ENCODE peak calls at places on chromosomes 11 and 22, in nine cellular contexts. One of them, this sample, is unnamed.

GRCh38 chr11:134171951-134172350 is 51.8 kb downstream of the NCAPD3 start:
- DNase-seq in tibial nerve: no peak
- DNase-seq in cardiac muscle cell: no peak
- DNase-seq in mucosa of descending colon: no peak
- DNase-seq in thyroid gland: no peak
- DNase-seq in left ventricle myocardium inferior: no peak
- DNase-seq in testis: no peak
- DNase-seq in uterus: no peak
- DNase-seq in Peyer's patch: no peak
- DNase-seq in this sample: no peak

GRCh38 chr11:125680747-125681146 is at the start of gene ACRV1:
- DNase-seq in tibial nerve: no peak
- DNase-seq in cardiac muscle cell: no peak
- DNase-seq in mucosa of descending colon: no peak
- DNase-seq in thyroid gland: no peak
- DNase-seq in left ventricle myocardium inferior: no peak
- DNase-seq in testis: no peak
- DNase-seq in uterus: no peak
- DNase-seq in Peyer's patch: no peak
- DNase-seq in this sample: no peak

GRCh38 chr11:17765381-17766359 is 31.1 kb downstream of the KCNC1 start:
- DNase-seq in tibial nerve: no peak
- DNase-seq in cardiac muscle cell: no peak
- DNase-seq in mucosa of descending colon: peak; percentile 14
- DNase-seq in thyroid gland: no peak
- DNase-seq in left ventricle myocardium inferior: no peak
- DNase-seq in testis: no peak
- DNase-seq in uterus: no peak
- DNase-seq in Peyer's patch: peak; percentile 39
- DNase-seq in this sample: no peak

GRCh38 chr11:67290801-67291200 is 1.7 kb downstream of the ANKRD13D start:
- DNase-seq in tibial nerve: no peak
- DNase-seq in cardiac muscle cell: no peak
- DNase-seq in mucosa of descending colon: peak; percentile 41
- DNase-seq in thyroid gland: no peak
- DNase-seq in left ventricle myocardium inferior: peak; percentile 36
- DNase-seq in testis: no peak
- DNase-seq in uterus: no peak
- DNase-seq in Peyer's patch: no peak
- DNase-seq in this sample: no peak

GRCh38 chr11:32137263-32137662 is 46.4 kb downstream of the RCN1 start:
- DNase-seq in tibial nerve: no peak
- DNase-seq in cardiac muscle cell: no peak
- DNase-seq in mucosa of descending colon: no peak
- DNase-seq in thyroid gland: no peak
- DNase-seq in left ventricle myocardium inferior: no peak
- DNase-seq in testis: no peak
- DNase-seq in uterus: no peak
- DNase-seq in Peyer's patch: no peak
- DNase-seq in this sample: no peak

GRCh38 chr11:121485221-121485620 is 32.5 kb upstream of the SORL1-AS1 start:
- DNase-seq in tibial nerve: no peak
- DNase-seq in cardiac muscle cell: no peak
- DNase-seq in mucosa of descending colon: no peak
- DNase-seq in thyroid gland: no peak
- DNase-seq in left ventricle myocardium inferior: no peak
- DNase-seq in testis: no peak
- DNase-seq in uterus: no peak
- DNase-seq in Peyer's patch: no peak
- DNase-seq in this sample: no peak

GRCh38 chr11:126461996-126462395 is 106.5 kb downstream of the ST3GAL4 start:
- DNase-seq in tibial nerve: no peak
- DNase-seq in cardiac muscle cell: no peak
- DNase-seq in mucosa of descending colon: no peak
- DNase-seq in thyroid gland: no peak
- DNase-seq in left ventricle myocardium inferior: no peak
- DNase-seq in testis: no peak
- DNase-seq in uterus: no peak
- DNase-seq in Peyer's patch: no peak
- DNase-seq in this sample: no peak

GRCh38 chr11:6321961-6322362 is 1.7 kb upstream of the CAVIN3 start:
- DNase-seq in tibial nerve: no peak
- DNase-seq in cardiac muscle cell: peak; percentile 5
- DNase-seq in mucosa of descending colon: no peak
- DNase-seq in thyroid gland: no peak
- DNase-seq in left ventricle myocardium inferior: no peak
- DNase-seq in testis: no peak
- DNase-seq in uterus: no peak
- DNase-seq in Peyer's patch: no peak
- DNase-seq in this sample: no peak

GRCh38 chr11:46352063-46352841 is 5.0 kb downstream of the DGKZ start:
- DNase-seq in tibial nerve: no peak
- DNase-seq in cardiac muscle cell: peak; percentile 70
- DNase-seq in mucosa of descending colon: peak; percentile 51
- DNase-seq in thyroid gland: no peak
- DNase-seq in left ventricle myocardium inferior: no peak
- DNase-seq in testis: peak; percentile 82
- DNase-seq in uterus: no peak
- DNase-seq in Peyer's patch: no peak
- DNase-seq in this sample: no peak

GRCh38 chr11:70826541-70826943 is 425.8 kb downstream of the SHANK2 start:
- DNase-seq in tibial nerve: no peak
- DNase-seq in cardiac muscle cell: peak; percentile 58
- DNase-seq in mucosa of descending colon: no peak
- DNase-seq in thyroid gland: peak; percentile 82
- DNase-seq in left ventricle myocardium inferior: no peak
- DNase-seq in testis: peak; percentile 54
- DNase-seq in uterus: no peak
- DNase-seq in Peyer's patch: no peak
- DNase-seq in this sample: no peak

GRCh38 chr11:123653997-123654565 is 343 bp downstream of the SCN3B start:
- DNase-seq in tibial nerve: no peak
- DNase-seq in cardiac muscle cell: peak; percentile 85
- DNase-seq in mucosa of descending colon: peak; percentile 58
- DNase-seq in thyroid gland: peak; percentile 58
- DNase-seq in left ventricle myocardium inferior: peak; percentile 58
- DNase-seq in testis: peak; percentile 60
- DNase-seq in uterus: no peak
- DNase-seq in Peyer's patch: peak; percentile 63
- DNase-seq in this sample: peak; percentile 33

GRCh38 chr11:2127357-2127971 is 11.7 kb downstream of the IGF2 start:
- DNase-seq in tibial nerve: no peak
- DNase-seq in cardiac muscle cell: no peak
- DNase-seq in mucosa of descending colon: peak; percentile 10
- DNase-seq in thyroid gland: no peak
- DNase-seq in left ventricle myocardium inferior: no peak
- DNase-seq in testis: no peak
- DNase-seq in uterus: no peak
- DNase-seq in Peyer's patch: no peak
- DNase-seq in this sample: no peak

GRCh38 chr11:2129323-2129698 is 9.9 kb downstream of the IGF2 start:
- DNase-seq in tibial nerve: no peak
- DNase-seq in cardiac muscle cell: no peak
- DNase-seq in mucosa of descending colon: peak; percentile 9
- DNase-seq in thyroid gland: no peak
- DNase-seq in left ventricle myocardium inferior: no peak
- DNase-seq in testis: no peak
- DNase-seq in uterus: no peak
- DNase-seq in Peyer's patch: no peak
- DNase-seq in this sample: no peak

GRCh38 chr11:2129699-2130366 is 9.4 kb downstream of the IGF2 start:
- DNase-seq in tibial nerve: no peak
- DNase-seq in cardiac muscle cell: no peak
- DNase-seq in mucosa of descending colon: peak; percentile 10
- DNase-seq in thyroid gland: no peak
- DNase-seq in left ventricle myocardium inferior: no peak
- DNase-seq in testis: no peak
- DNase-seq in uterus: no peak
- DNase-seq in Peyer's patch: no peak
- DNase-seq in this sample: no peak

GRCh38 chr11:2128102-2128511 is 11.1 kb downstream of the IGF2 start:
- DNase-seq in tibial nerve: no peak
- DNase-seq in cardiac muscle cell: no peak
- DNase-seq in mucosa of descending colon: peak; percentile 6
- DNase-seq in thyroid gland: no peak
- DNase-seq in left ventricle myocardium inferior: no peak
- DNase-seq in testis: no peak
- DNase-seq in uterus: no peak
- DNase-seq in Peyer's patch: no peak
- DNase-seq in this sample: no peak

GRCh38 chr11:2128512-2129322 is 10.5 kb downstream of the IGF2 start:
- DNase-seq in tibial nerve: no peak
- DNase-seq in cardiac muscle cell: no peak
- DNase-seq in mucosa of descending colon: peak; percentile 2
- DNase-seq in thyroid gland: no peak
- DNase-seq in left ventricle myocardium inferior: no peak
- DNase-seq in testis: no peak
- DNase-seq in uterus: no peak
- DNase-seq in Peyer's patch: no peak
- DNase-seq in this sample: no peak
- TF ChIP-seq CTCF in tibial nerve: no peak
- TF ChIP-seq CTCF in cardiac muscle cell: no peak
- TF ChIP-seq CTCF in mucosa of descending colon: no peak
- TF ChIP-seq CTCF in thyroid gland: no peak
- TF ChIP-seq CTCF in left ventricle myocardium inferior: no peak
- TF ChIP-seq CTCF in testis: no peak
- TF ChIP-seq CTCF in uterus: no peak
- TF ChIP-seq CTCF in Peyer's patch: no peak
- TF ChIP-seq CTCF in this sample: no peak

GRCh38 chr11:48341466-48341865 is 16.7 kb downstream of the OR4C3 start:
- DNase-seq in tibial nerve: no peak
- DNase-seq in cardiac muscle cell: no peak
- DNase-seq in mucosa of descending colon: no peak
- DNase-seq in thyroid gland: no peak
- DNase-seq in left ventricle myocardium inferior: no peak
- DNase-seq in testis: no peak
- DNase-seq in uterus: no peak
- DNase-seq in Peyer's patch: no peak
- DNase-seq in this sample: no peak
- H3K9me3 ChIP-seq in tibial nerve: no peaks in the 10 kb centered on the region
- H3K9me3 ChIP-seq in cardiac muscle cell: no peaks in the 10 kb centered on the region
- H3K9me3 ChIP-seq in mucosa of descending colon: peaks cover 15% of the 10 kb centered on the region
- H3K9me3 ChIP-seq in thyroid gland: no peaks in the 10 kb centered on the region
- H3K9me3 ChIP-seq in left ventricle myocardium inferior: peaks cover 5% of the 10 kb centered on the region
- H3K9me3 ChIP-seq in testis: no peaks in the 10 kb centered on the region
- H3K9me3 ChIP-seq in uterus: no peaks in the 10 kb centered on the region
- H3K9me3 ChIP-seq in Peyer's patch: no peaks in the 10 kb centered on the region
- H3K9me3 ChIP-seq in this sample: peaks cover 2% of the 10 kb centered on the region

GRCh38 chr22:31104869-31105268 is 2.5 kb downstream of the SELENOM start:
- DNase-seq in tibial nerve: no peak
- DNase-seq in cardiac muscle cell: no peak
- DNase-seq in mucosa of descending colon: no peak
- DNase-seq in thyroid gland: no peak
- DNase-seq in left ventricle myocardium inferior: no peak
- DNase-seq in testis: peak; percentile 67
- DNase-seq in uterus: peak; percentile 72
- DNase-seq in Peyer's patch: peak; percentile 43
- DNase-seq in this sample: no peak

GRCh38 chr22:31105282-31105929 is 2.0 kb downstream of the SELENOM start:
- DNase-seq in tibial nerve: no peak
- DNase-seq in cardiac muscle cell: no peak
- DNase-seq in mucosa of descending colon: no peak
- DNase-seq in thyroid gland: no peak
- DNase-seq in left ventricle myocardium inferior: no peak
- DNase-seq in testis: no peak
- DNase-seq in uterus: peak; percentile 48
- DNase-seq in Peyer's patch: no peak
- DNase-seq in this sample: no peak

GRCh38 chr22:31106651-31107205 is 640 bp downstream of the SELENOM start:
- DNase-seq in tibial nerve: peak; percentile 44
- DNase-seq in cardiac muscle cell: no peak
- DNase-seq in mucosa of descending colon: no peak
- DNase-seq in thyroid gland: no peak
- DNase-seq in left ventricle myocardium inferior: no peak
- DNase-seq in testis: no peak
- DNase-seq in uterus: peak; percentile 65
- DNase-seq in Peyer's patch: peak; percentile 49
- DNase-seq in this sample: no peak

GRCh38 chr22:31106001-31106571 is 1.3 kb downstream of the SELENOM start:
- DNase-seq in tibial nerve: no peak
- DNase-seq in cardiac muscle cell: no peak
- DNase-seq in mucosa of descending colon: no peak
- DNase-seq in thyroid gland: no peak
- DNase-seq in left ventricle myocardium inferior: no peak
- DNase-seq in testis: no peak
- DNase-seq in uterus: peak; percentile 61
- DNase-seq in Peyer's patch: peak; percentile 55
- DNase-seq in this sample: no peak

GRCh38 chr22:31107206-31108118 is at the start of gene SELENOM:
- DNase-seq in tibial nerve: peak; percentile 91
- DNase-seq in cardiac muscle cell: peak; percentile 98
- DNase-seq in mucosa of descending colon: peak; percentile 97
- DNase-seq in thyroid gland: peak; percentile 99
- DNase-seq in left ventricle myocardium inferior: peak; percentile 97
- DNase-seq in testis: peak; percentile 96
- DNase-seq in uterus: peak; percentile 98
- DNase-seq in Peyer's patch: peak; percentile 97
- DNase-seq in this sample: peak; percentile 96
- H3K4me3 ChIP-seq in tibial nerve: peak within 1 kb of the TSS; percentile 79
- H3K4me3 ChIP-seq in cardiac muscle cell: peak within 1 kb of the TSS; percentile 44
- H3K4me3 ChIP-seq in mucosa of descending colon: peak within 1 kb of the TSS; percentile 37
- H3K4me3 ChIP-seq in thyroid gland: peak within 1 kb of the TSS; percentile 59
- H3K4me3 ChIP-seq in left ventricle myocardium inferior: peak within 1 kb of the TSS; percentile 85
- H3K4me3 ChIP-seq in testis: peak within 1 kb of the TSS; percentile 71
- H3K4me3 ChIP-seq in uterus: peak within 1 kb of the TSS; percentile 90
- H3K4me3 ChIP-seq in Peyer's patch: peak within 1 kb of the TSS; percentile 72
- H3K4me3 ChIP-seq in this sample: peak within 1 kb of the TSS; percentile 69

DNA sequence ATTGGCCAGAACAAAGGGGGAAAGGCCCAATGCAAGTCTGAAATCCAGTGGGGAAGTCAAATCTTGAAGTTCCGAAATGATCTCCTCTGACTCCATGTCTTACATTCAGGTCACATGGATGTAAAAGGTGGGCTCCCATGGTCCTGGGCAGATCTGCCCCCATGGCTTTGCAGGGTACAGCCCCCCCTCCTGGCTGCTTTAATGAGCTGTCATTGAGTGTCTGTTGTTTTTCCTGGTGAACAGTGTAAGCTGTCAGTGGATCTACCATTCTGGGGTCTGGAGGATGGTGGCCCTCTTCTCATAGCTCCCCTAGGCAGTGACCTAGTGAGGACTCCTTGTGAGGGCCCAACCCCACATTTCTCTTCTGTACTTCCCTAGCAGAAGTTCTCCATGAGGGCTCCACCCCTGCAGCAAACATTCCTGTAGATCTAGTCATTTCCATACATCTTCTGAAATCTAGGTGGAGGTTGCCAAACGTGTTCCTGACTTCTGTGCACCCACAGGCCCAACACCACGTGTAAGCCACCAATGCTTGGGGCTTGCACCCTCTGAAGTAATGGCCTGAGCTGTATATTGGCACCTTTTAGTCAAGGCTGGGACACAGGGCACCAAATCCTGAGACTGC is 9.3 kb downstream of the CARD18 start:
- DNase-seq in tibial nerve: no peak
- DNase-seq in cardiac muscle cell: no peak
- DNase-seq in mucosa of descending colon: no peak
- DNase-seq in thyroid gland: no peak
- DNase-seq in left ventricle myocardium inferior: no peak
- DNase-seq in testis: no peak
- DNase-seq in uterus: no peak
- DNase-seq in Peyer's patch: no peak
- DNase-seq in this sample: no peak
- TF ChIP-seq CTCF in tibial nerve: no peak
- TF ChIP-seq CTCF in cardiac muscle cell: no peak
- TF ChIP-seq CTCF in mucosa of descending colon: no peak
- TF ChIP-seq CTCF in thyroid gland: no peak
- TF ChIP-seq CTCF in left ventricle myocardium inferior: no peak
- TF ChIP-seq CTCF in testis: no peak
- TF ChIP-seq CTCF in uterus: no peak
- TF ChIP-seq CTCF in Peyer's patch: no peak
- TF ChIP-seq CTCF in this sample: no peak

This sample was measured in lung.